ENCODE peak calls at places on chromosomes 3 and 15, in four cellular contexts. B is activated CD8-positive, alpha-beta T cell treated with anti-CD3 and anti-CD28 coated beads, Interleukin-2, amount 10 ng/mL, durations not matched to agents 7 days and 5 days; Z is IMR-90; Q is MCF 10A. G is an unnamed sample.

GRCh38 chr15:58247803-58248503 is 109.8 kb downstream of the AQP9 start:
- DNase-seq in B (no peak), Z (peak), Q (no peak), G (no peak)

GRCh38 chr3:27649277-27649676 is 72.8 kb downstream of the EOMES start:
- DNase-seq in B (no peak), Z (no peak), Q (no peak), G (no peak)

GRCh38 chr3:72488736-72489030 is 359.6 kb downstream of the SHQ1 start:
- DNase-seq in B (no peak), Z (peak), Q (peak), G (peak)

GRCh38 chr3:32278714-32279113 is 40.2 kb downstream of the CMTM8 start:
- DNase-seq in B (no peak), Z (peak), Q (peak), G (peak)

GRCh38 chr3:157204431-157204830 is 44.5 kb upstream of the CCNL1 start:
- DNase-seq in B (no peak), Z (peak), Q (peak), G (peak)

GRCh38 chr15:29066848-29067247 is 181.1 kb downstream of the APBA2 start:
- DNase-seq in B (no peak), Z (no peak), Q (no peak), G (no peak)

GRCh38 chr15:70092462-70092850 is 5.3 kb downstream of the TLE3 start:
- DNase-seq in B (no peak), Z (peak), Q (no peak), G (peak)

GRCh38 chr3:28745904-28746617 is 397.4 kb upstream of the AZI2 start:
- DNase-seq in B (no peak), Z (no peak), Q (peak), G (peak)

GRCh38 chr15:81146454-81146853 is 12.4 kb downstream of the CFAP161 start:
- DNase-seq in B (no peak), Z (no peak), Q (no peak), G (no peak)

GRCh38 chr3:11465744-11466611 is 177.7 kb downstream of the VGLL4 start:
- DNase-seq in B (no peak), Z (peak), Q (peak), G (peak)

GRCh38 chr3:59185586-59186381 is 136.0 kb upstream of the CFAP20DC start:
- DNase-seq in B (no peak), Z (peak), Q (peak), G (peak)

GRCh38 chr3:139122612-139123011 is 77.9 kb upstream of the PRR23C start:
- DNase-seq in B (no peak), Z (no peak), Q (no peak), G (no peak)

GRCh38 chr3:156716105-156716862 is 41.9 kb downstream of the TIPARP start:
- DNase-seq in B (no peak), Z (no peak), Q (no peak), G (no peak)

GRCh38 chr3:160831411-160831810 is 75.4 kb downstream of the PPM1L start:
- DNase-seq in B (no peak), Z (no peak), Q (no peak), G (no peak)